ENCODE peak calls at places on chromosome 22, in nine cellular contexts. U, Z, T, I, K, Y, E, Q and J are unnamed samples.

GRCh38 chr22:45207981-45208664 is 32.6 kb downstream of the KIAA0930 start:
- DNase-seq in U (no peak), Z (peak; percentile 69), T (peak; percentile 50), I (no peak), K (no peak), Y (no peak), E (no peak), Q (no peak), J (peak; percentile 61)

GRCh38 chr22:18103527-18104269 is 6.9 kb upstream of the TUBA8 start:
- DNase-seq in U (no peak), Z (peak; percentile 57), T (no peak), I (no peak), K (no peak), Y (no peak), E (no peak), Q (no peak), J (no peak)

GRCh38 chr22:27335102-27335660 is 466.4 kb downstream of the MN1 start:
- DNase-seq in U (no peak), Z (no peak), T (no peak), I (no peak), K (no peak), Y (no peak), E (no peak), Q (no peak), J (no peak)

GRCh38 chr22:49327411-49327810 is 500.3 kb downstream of the BRD1 start:
- DNase-seq in U (no peak), Z (peak; percentile 22), T (no peak), I (no peak), K (no peak), Y (no peak), E (no peak), Q (no peak), J (no peak)

GRCh38 chr22:50276143-50276542 is 6.0 kb upstream of the MAPK11 start:
- DNase-seq in U (peak; percentile 51), Z (peak; percentile 87), T (no peak), I (peak; percentile 50), K (peak; percentile 72), Y (peak; percentile 72), E (peak; percentile 55), Q (peak; percentile 67), J (peak; percentile 88)

GRCh38 chr22:49303061-49303735 is 524.5 kb downstream of the BRD1 start:
- DNase-seq in U (no peak), Z (peak; percentile 41), T (no peak), I (no peak), K (no peak), Y (no peak), E (no peak), Q (no peak), J (no peak)

GRCh38 chr22:50705219-50705691 is 32.6 kb downstream of the SHANK3 start:
- DNase-seq in U (no peak), Z (peak; percentile 77), T (peak; percentile 85), I (peak; percentile 76), K (peak; percentile 89), Y (no peak), E (no peak), Q (peak; percentile 41), J (peak; percentile 55)

GRCh38 chr22:26139320-26139719 is 29.9 kb upstream of the SEZ6L start:
- DNase-seq in U (no peak), Z (no peak), T (no peak), I (no peak), K (no peak), Y (no peak), E (no peak), Q (no peak), J (peak; percentile 46)

GRCh38 chr22:37740455-37741311 is 43.8 kb downstream of the TRIOBP start:
- DNase-seq in U (no peak), Z (no peak), T (no peak), I (no peak), K (no peak), Y (no peak), E (no peak), Q (peak; percentile 65), J (no peak)

GRCh38 chr22:37741312-37741795 is 44.5 kb downstream of the TRIOBP start:
- DNase-seq in U (no peak), Z (no peak), T (peak; percentile 99), I (no peak), K (peak; percentile 99), Y (peak; percentile 55), E (no peak), Q (peak; percentile 96), J (peak; percentile 85)

GRCh38 chr22:37744589-37744988 is 47.7 kb downstream of the TRIOBP start:
- DNase-seq in U (no peak), Z (no peak), T (no peak), I (no peak), K (no peak), Y (no peak), E (no peak), Q (no peak), J (no peak)

GRCh38 chr22:37739611-37740049 is 42.8 kb downstream of the TRIOBP start:
- DNase-seq in U (no peak), Z (peak; percentile 88), T (no peak), I (no peak), K (no peak), Y (no peak), E (no peak), Q (peak; percentile 69), J (peak; percentile 74)

GRCh38 chr22:37742374-37743092 is 45.7 kb downstream of the TRIOBP start:
- DNase-seq in U (no peak), Z (no peak), T (peak; percentile 94), I (no peak), K (peak; percentile 88), Y (no peak), E (no peak), Q (peak; percentile 42), J (no peak)
- H3K4me1 ChIP-seq in U (peaks cover 18% of the 10 kb centered on the region), Z (peaks cover 80% of the 10 kb centered on the region), T (peaks cover 56% of the 10 kb centered on the region), I (peaks cover 5% of the 10 kb centered on the region), K (peaks cover 20% of the 10 kb centered on the region), Y (peaks cover 9% of the 10 kb centered on the region), E (peaks cover 8% of the 10 kb centered on the region), Q (peaks cover 18% of the 10 kb centered on the region), J (no peaks in the 10 kb centered on the region)

GRCh38 chr22:42883121-42883520 is 26.0 kb upstream of the ARFGAP3 start:
- DNase-seq in U (no peak), Z (no peak), T (no peak), I (no peak), K (no peak), Y (no peak), E (no peak), Q (no peak), J (no peak)

GRCh38 chr22:42883970-42884369 is 26.9 kb upstream of the ARFGAP3 start:
- DNase-seq in U (no peak), Z (no peak), T (no peak), I (no peak), K (no peak), Y (no peak), E (no peak), Q (no peak), J (no peak)

GRCh38 chr22:42887114-42887513 is 30.0 kb upstream of the ARFGAP3 start:
- DNase-seq in U (no peak), Z (no peak), T (no peak), I (no peak), K (no peak), Y (no peak), E (no peak), Q (no peak), J (no peak)

GRCh38 chr22:42884616-42885375 is 27.7 kb upstream of the ARFGAP3 start:
- DNase-seq in U (no peak), Z (no peak), T (no peak), I (no peak), K (no peak), Y (no peak), E (no peak), Q (no peak), J (no peak)

DNA sequence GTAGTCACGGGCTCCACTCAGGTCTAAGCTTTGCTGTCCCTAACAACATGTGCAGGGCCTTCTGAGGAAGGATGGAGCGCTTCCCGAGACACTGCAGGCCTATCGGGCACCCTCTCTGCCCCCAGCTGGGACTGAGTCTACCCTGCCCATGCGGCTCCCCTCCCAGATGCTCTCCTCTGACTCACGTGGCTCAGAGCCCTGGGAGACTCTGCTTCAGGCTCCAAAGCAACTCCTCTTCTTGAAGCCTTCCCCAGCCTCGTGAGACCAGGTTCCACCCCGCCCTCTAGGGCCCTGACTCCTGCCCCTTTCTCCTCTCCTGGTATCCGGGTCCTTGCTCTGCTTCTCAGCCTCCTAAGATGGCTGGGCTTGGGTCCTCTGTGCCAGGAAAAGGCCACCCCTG is 28.4 kb upstream of the ARFGAP3 start:
- DNase-seq in U (no peak), Z (no peak), T (no peak), I (no peak), K (no peak), Y (no peak), E (no peak), Q (no peak), J (no peak)
- H3K4me3 ChIP-seq in U (no peak overlapping the region), Z (no peak overlapping the region), T (no peak overlapping the region), I (no peak overlapping the region), K (no peak overlapping the region), Y (no peak overlapping the region), E (no peak overlapping the region), Q (no peak overlapping the region), J (no peak overlapping the region)

DNA sequence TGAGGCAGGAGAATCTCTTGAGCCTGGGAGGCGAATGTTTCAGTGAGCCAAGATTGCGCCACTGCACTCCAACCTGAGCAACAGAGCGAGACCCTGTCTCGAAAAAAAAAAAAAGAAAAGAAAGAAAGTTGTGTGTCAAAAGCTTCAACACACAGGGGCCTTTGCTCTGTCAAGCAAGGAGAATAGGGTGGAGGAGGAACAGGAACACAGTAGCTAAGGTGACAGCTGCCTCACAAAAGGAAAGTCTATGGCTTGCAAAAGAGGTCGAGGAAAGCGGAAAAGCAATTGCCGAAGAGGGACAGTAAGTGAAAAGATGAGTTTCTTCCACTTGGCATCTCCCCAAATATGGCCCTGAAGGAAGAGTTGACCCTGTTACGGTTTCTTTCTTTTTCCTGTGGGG is 26.5 kb upstream of the TMA7B start:
- DNase-seq in U (no peak), Z (no peak), T (no peak), I (no peak), K (no peak), Y (no peak), E (no peak), Q (no peak), J (no peak)
- H3K4me1 ChIP-seq in U (peaks cover 77% of the 10 kb centered on the region), Z (peaks cover 100% of the 10 kb centered on the region), T (no peaks in the 10 kb centered on the region), I (peaks cover 13% of the 10 kb centered on the region), K (no peaks in the 10 kb centered on the region), Y (no peaks in the 10 kb centered on the region), E (peaks cover 98% of the 10 kb centered on the region), Q (no peaks in the 10 kb centered on the region), J (no peaks in the 10 kb centered on the region)

GRCh38 chr22:23801238-23801821 is 14.6 kb downstream of the SMARCB1 start:
- DNase-seq in U (no peak), Z (no peak), T (no peak), I (no peak), K (no peak), Y (no peak), E (no peak), Q (no peak), J (no peak)

GRCh38 chr22:23803001-23803819 is 16.4 kb downstream of the SMARCB1 start:
- DNase-seq in U (no peak), Z (no peak), T (no peak), I (no peak), K (no peak), Y (no peak), E (no peak), Q (no peak), J (peak; percentile 17)

GRCh38 chr22:23801886-23802377 is 15.2 kb downstream of the SMARCB1 start:
- DNase-seq in U (no peak), Z (no peak), T (no peak), I (no peak), K (no peak), Y (no peak), E (no peak), Q (no peak), J (peak; percentile 10)

GRCh38 chr22:23804781-23805291 is 18.1 kb downstream of the SMARCB1 start:
- DNase-seq in U (no peak), Z (peak; percentile 68), T (no peak), I (no peak), K (peak; percentile 75), Y (no peak), E (no peak), Q (no peak), J (peak; percentile 61)

GRCh38 chr22:23806837-23807236 is 20.1 kb downstream of the SMARCB1 start:
- DNase-seq in U (no peak), Z (no peak), T (no peak), I (no peak), K (no peak), Y (no peak), E (no peak), Q (no peak), J (no peak)
- H3K4me3 ChIP-seq in U (no peak overlapping the region), Z (no peak overlapping the region), T (no peak overlapping the region), I (no peak overlapping the region), K (no peak overlapping the region), Y (no peak overlapping the region), E (no peak overlapping the region), Q (no peak overlapping the region), J (no peak overlapping the region)